ENCODE peak calls at places on chromosomes 16 and 17, in nine cellular contexts. R is CD8-positive, alpha-beta T cell; O is PC-9; N is A549; I is heart right ventricle; J is upper lobe of right lung; Z is breast epithelium; D is thoracic aorta; P is testis. K is an unnamed sample. For H3K4me1, the result is how much of the 10 kb centered on the place peaks cover.

GRCh38 chr16:65809627-65810026 is 556.9 kb upstream of the CDH5 start:
- DNase-seq in J (no peak), N (no peak), O (no peak), P (no peak), R (no peak), Z (no peak), D (no peak), I (no peak), K (no peak)

GRCh38 chr17:77571141-77571540 is 387.4 kb upstream of the TNRC6C start:
- DNase-seq in N (no peak), O (no peak), P (no peak), D (no peak), Z (no peak), R (no peak), J (peak), I (no peak), K (no peak)

GRCh38 chr16:58009856-58010416 is 8.7 kb downstream of the USB1 start:
- DNase-seq in N (no peak), P (no peak), R (no peak), J (no peak), O (no peak), Z (no peak), D (no peak), I (peak), K (no peak)

GRCh38 chr16:10957771-10958486 is 13.6 kb downstream of the CLEC16A start:
- DNase-seq in R (no peak), Z (peak), J (no peak), P (no peak), D (no peak), I (no peak), O (peak), N (no peak), K (no peak)

GRCh38 chr16:25063865-25064264 is 47.7 kb upstream of the LCMT1 start:
- DNase-seq in D (no peak), Z (no peak), I (no peak), N (no peak), J (no peak), P (peak), O (no peak), R (no peak), K (no peak)

GRCh38 chr16:48949636-48950035 is 332.0 kb downstream of the CBLN1 start:
- DNase-seq in Z (no peak), N (no peak), D (no peak), P (no peak), J (no peak), R (no peak), I (no peak), O (no peak), K (no peak)

GRCh38 chr16:84117482-84117843 is 721 bp upstream of the MBTPS1 start:
- DNase-seq in O (no peak), N (peak), R (no peak), P (peak), D (no peak), I (no peak), Z (no peak), J (no peak), K (no peak)

GRCh38 chr16:87414251-87414680 is 22.1 kb downstream of the MAP1LC3B start:
- DNase-seq in D (no peak), Z (no peak), I (no peak), N (no peak), P (no peak), O (no peak), J (no peak), R (no peak), K (no peak)

GRCh38 chr16:57675752-57676623 is 7.9 kb downstream of the ADGRG3 start:
- DNase-seq in I (no peak), O (no peak), R (no peak), P (no peak), J (no peak), D (no peak), N (no peak), Z (no peak), K (no peak)

GRCh38 chr16:84294196-84295142 is at the start of gene WFDC1:
- DNase-seq in N (no peak), R (no peak), D (no peak), J (peak), I (peak), O (no peak), P (no peak), Z (no peak), K (no peak)

GRCh38 chr17:61452301-61453290 is at the start of gene TBX4:
- DNase-seq in N (no peak), I (no peak), O (no peak), D (no peak), J (no peak), Z (no peak), P (no peak), R (no peak), K (no peak)

GRCh38 chr16:67170168-67170947 is at the start of gene NOL3:
- DNase-seq in R (no peak), D (peak), O (peak), Z (peak), J (peak), I (peak), N (peak), P (peak), K (peak)

GRCh38 chr16:72013389-72013788 is 4.8 kb downstream of the DHODH start:
- DNase-seq in I (no peak), P (no peak), D (no peak), N (no peak), O (peak), J (peak), R (no peak), Z (no peak), K (no peak)

GRCh38 chr17:50347087-50347893 is 1.4 kb downstream of the XYLT2 start:
- DNase-seq in J (peak), I (no peak), Z (no peak), R (no peak), N (no peak), P (no peak), O (no peak), D (no peak), K (no peak)

GRCh38 chr16:50386139-50386538 is 17.4 kb upstream of the BRD7 start:
- DNase-seq in P (no peak), D (no peak), J (no peak), Z (no peak), R (no peak), O (no peak), N (no peak), I (no peak), K (no peak)

GRCh38 chr16:56336711-56337110 is 88.6 kb downstream of the AMFR start:
- DNase-seq in R (no peak), D (no peak), N (no peak), O (no peak), I (no peak), P (no peak), J (no peak), Z (no peak), K (no peak)

GRCh38 chr16:11697319-11697718 is 29.1 kb downstream of the SNN start:
- DNase-seq in O (no peak), Z (no peak), N (no peak), I (no peak), D (no peak), R (no peak), P (no peak), J (no peak), K (no peak)

GRCh38 chr16:66620419-66620775 is 15.9 kb downstream of the CMTM3 start:
- DNase-seq in Z (no peak), N (no peak), D (no peak), P (no peak), J (no peak), R (no peak), I (no peak), O (no peak), K (no peak)

GRCh38 chr16:86378831-86379504 is 131.4 kb upstream of the FOXF1 start:
- DNase-seq in P (no peak), O (no peak), N (no peak), D (no peak), R (no peak), J (no peak), I (no peak), Z (no peak), K (no peak)

GRCh38 chr17:1972429-1973160 is 52.5 kb downstream of the RTN4RL1 start:
- DNase-seq in P (no peak), R (no peak), N (no peak), I (no peak), D (no peak), J (peak), O (no peak), Z (no peak), K (peak)

GRCh38 chr17:50352072-50352692 is 6.3 kb downstream of the XYLT2 start:
- DNase-seq in N (no peak), D (no peak), J (peak), O (no peak), Z (no peak), P (peak), I (no peak), R (peak), K (no peak)

GRCh38 chr16:79047337-79047736 is 553.2 kb downstream of the MAF start:
- DNase-seq in D (no peak), J (no peak), I (no peak), O (no peak), Z (no peak), P (no peak), N (peak), R (no peak), K (no peak)

GRCh38 chr17:61131555-61131954 is 268.1 kb upstream of the TBX2 start:
- DNase-seq in P (no peak), D (no peak), N (no peak), J (no peak), Z (no peak), R (no peak), I (no peak), O (no peak), K (no peak)

GRCh38 chr16:17257426-17257825 is 213.3 kb downstream of the XYLT1 start:
- DNase-seq in D (no peak), P (no peak), N (no peak), O (no peak), J (no peak), Z (no peak), R (no peak), I (no peak), K (no peak)

GRCh38 chr17:65586899-65587298 is 25.5 kb upstream of the AXIN2 start:
- DNase-seq in N (no peak), J (no peak), D (no peak), P (no peak), R (no peak), I (no peak), O (no peak), Z (no peak), K (no peak)

GRCh38 chr16:30381351-30382041 is 865 bp downstream of the SEPTIN1 start:
- DNase-seq in O (no peak), N (no peak), D (no peak), R (no peak), Z (no peak), P (no peak), I (no peak), J (no peak), K (no peak)

GRCh38 chr17:14268264-14268663 is 31.6 kb upstream of the CDRT15 start:
- DNase-seq in R (no peak), O (no peak), P (no peak), Z (no peak), N (no peak), I (no peak), J (no peak), D (no peak), K (no peak)
- TF ChIP-seq CTCF in R (no peak), O (no peak), P (no peak), Z (no peak), N (no peak), I (no peak), J (no peak), D (no peak), K (no peak)

DNA sequence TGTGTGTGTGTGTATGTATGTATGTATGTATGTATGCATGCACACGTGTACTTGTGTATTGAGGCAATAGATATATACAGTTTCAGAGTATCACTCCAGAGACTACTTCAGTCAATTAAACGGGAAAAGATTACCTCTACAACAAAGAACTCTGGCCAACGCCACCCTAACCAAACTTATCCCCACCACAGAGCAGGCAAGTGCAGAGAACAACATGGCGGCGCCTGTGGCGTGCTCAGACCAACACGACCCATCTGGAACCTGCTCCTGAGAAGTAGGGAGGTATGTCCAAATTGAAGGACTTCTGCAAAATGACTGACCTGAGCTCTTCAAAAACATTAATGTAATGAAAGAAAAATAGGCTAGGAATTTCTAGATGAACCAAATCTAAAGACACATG is 12.4 kb downstream of the USP22 start:
- DNase-seq in P (no peak), Z (no peak), I (no peak), J (no peak), R (no peak), N (no peak), O (no peak), D (no peak), K (no peak)
- H3K4me1 ChIP-seq in P (under half), Z (under half), I (half or more), J (half or more), R (half or more), N (half or more), O (under half), D (half or more), K (under half)

GRCh38 chr17:35969558-35970442 is 11.5 kb downstream of the CCL16 start:
- DNase-seq in R (peak), D (peak), J (no peak), N (peak), I (peak), O (no peak), Z (peak), P (peak), K (peak)

GRCh38 chr17:35968520-35969054 is 12.7 kb downstream of the CCL16 start:
- DNase-seq in D (no peak), N (no peak), Z (no peak), R (no peak), I (no peak), P (no peak), O (no peak), J (no peak), K (no peak)

GRCh38 chr17:35963663-35964062 is 17.6 kb downstream of the CCL16 start:
- DNase-seq in O (no peak), J (no peak), R (no peak), P (no peak), I (no peak), D (no peak), Z (no peak), N (no peak), K (no peak)

GRCh38 chr17:35965272-35965671 is 16.0 kb downstream of the CCL16 start:
- DNase-seq in I (no peak), R (no peak), O (no peak), D (no peak), J (no peak), N (no peak), P (no peak), Z (no peak), K (no peak)
- H3K4me3 ChIP-seq in I (no peak), R (no peak), O (no peak), D (no peak), J (no peak), N (no peak), P (no peak), Z (no peak), K (no peak)

GRCh38 chr17:58520843-58521430 is 6.5 kb upstream of the MTMR4 start:
- DNase-seq in P (no peak), O (no peak), N (no peak), D (no peak), J (no peak), I (no peak), Z (no peak), R (no peak), K (no peak)
- TF ChIP-seq CTCF in P (no peak), O (peak), N (no peak), D (peak), J (peak), I (peak), Z (no peak), R (no peak), K (peak)